ENCODE peak calls at places on chromosomes 2 and 18, in five cellular contexts. X is lower lobe of right lung, S is breast epithelium, W is left ventricle myocardium inferior, N is fibroblast of lung. J is an unnamed sample.

GRCh38 chr2:224937887-224938286 is 104.4 kb downstream of the DOCK10 start:
- DNase-seq in X (no peak), S (no peak), W (no peak), N (no peak), J (no peak)

GRCh38 chr2:33848486-33848885 is 249.4 kb upstream of the FAM98A start:
- DNase-seq in X (no peak), S (no peak), W (no peak), N (peak; percentile 79), J (no peak)

GRCh38 chr18:11607897-11608296 is 1.5 kb upstream of the SLC35G4 start:
- DNase-seq in X (no peak), S (no peak), W (no peak), N (no peak), J (no peak)

GRCh38 chr18:65754121-65754520 is 3.3 kb downstream of the CDH7 start:
- DNase-seq in X (no peak), S (no peak), W (no peak), N (peak; percentile 44), J (no peak)

GRCh38 chr2:27182346-27182745 is 29.5 kb upstream of the ATRAID start:
- DNase-seq in X (no peak), S (no peak), W (no peak), N (peak; percentile 43), J (no peak)

GRCh38 chr2:20582600-20583221 is 68.2 kb downstream of the HS1BP3 start:
- DNase-seq in X (no peak), S (no peak), W (peak; percentile 4), N (no peak), J (no peak)

GRCh38 chr2:96578731-96579130 is 42.2 kb downstream of the ARID5A start:
- DNase-seq in X (no peak), S (no peak), W (no peak), N (no peak), J (no peak)

GRCh38 chr18:63152096-63152495 is 167.5 kb downstream of the BCL2 start:
- DNase-seq in X (no peak), S (no peak), W (no peak), N (no peak), J (no peak)

GRCh38 chr2:63101954-63102353 is 51.3 kb downstream of the OTX1 start:
- DNase-seq in X (no peak), S (no peak), W (no peak), N (no peak), J (no peak)

GRCh38 chr18:45270289-45270771 is 344.9 kb upstream of the SLC14A2 start:
- DNase-seq in X (no peak), S (no peak), W (no peak), N (peak; percentile 23), J (no peak)

GRCh38 chr2:156673271-156673615 is 237.1 kb downstream of the GPD2 start:
- DNase-seq in X (no peak), S (no peak), W (no peak), N (no peak), J (no peak)

GRCh38 chr2:235131334-235132305 is 179.8 kb downstream of the SH3BP4 start:
- DNase-seq in X (no peak), S (no peak), W (no peak), N (no peak), J (no peak)

GRCh38 chr18:3664563-3665178 is 214.7 kb downstream of the TGIF1 start:
- DNase-seq in X (peak; percentile 55), S (no peak), W (no peak), N (peak; percentile 50), J (no peak)

GRCh38 chr2:19801367-19802087 is 100.3 kb downstream of the TTC32 start:
- DNase-seq in X (peak; percentile 53), S (peak; percentile 55), W (peak; percentile 87), N (peak; percentile 99), J (peak; percentile 90)

GRCh38 chr2:200028998-200029397 is 73.6 kb downstream of the MAIP1 start:
- DNase-seq in X (no peak), S (no peak), W (no peak), N (peak; percentile 68), J (no peak)

GRCh38 chr2:155442755-155443372 is 744.4 kb downstream of the KCNJ3 start:
- DNase-seq in X (no peak), S (no peak), W (no peak), N (peak; percentile 6), J (no peak)

GRCh38 chr2:38508311-38509039 is 94.3 kb downstream of the HNRNPLL start:
- DNase-seq in X (peak; percentile 89), S (peak; percentile 83), W (peak; percentile 87), N (peak; percentile 64), J (peak; percentile 77)

GRCh38 chr2:214550774-214551173 is 139.9 kb downstream of the VWC2L start:
- DNase-seq in X (no peak), S (no peak), W (no peak), N (no peak), J (no peak)

GRCh38 chr2:215811409-215812355 is 201.7 kb downstream of the MREG start:
- DNase-seq in X (no peak), S (no peak), W (no peak), N (no peak), J (no peak)

GRCh38 chr18:21740724-21741510 is at the start of gene MIB1:
- DNase-seq in X (peak; percentile 74), S (no peak), W (peak; percentile 67), N (no peak), J (peak; percentile 92)

GRCh38 chr2:69724540-69725159 is 17.3 kb upstream of the ANXA4 start:
- DNase-seq in X (peak; percentile 84), S (peak; percentile 83), W (peak; percentile 79), N (peak; percentile 53), J (peak; percentile 51)

GRCh38 chr2:3958969-3959368 is 255.6 kb downstream of the DCDC2C start:
- DNase-seq in X (no peak), S (no peak), W (no peak), N (no peak), J (no peak)

GRCh38 chr18:10413722-10414121 is 40.7 kb upstream of the APCDD1 start:
- DNase-seq in X (no peak), S (no peak), W (no peak), N (no peak), J (no peak)

GRCh38 chr18:70227438-70227837 is 22.0 kb upstream of the RTTN start:
- DNase-seq in X (no peak), S (no peak), W (no peak), N (no peak), J (no peak)

GRCh38 chr2:120818441-120818920 is 82.8 kb downstream of the GLI2 start:
- DNase-seq in X (peak; percentile 41), S (no peak), W (no peak), N (peak; percentile 95), J (no peak)

GRCh38 chr2:120819720-120820210 is 84.1 kb downstream of the GLI2 start:
- DNase-seq in X (peak; percentile 4), S (no peak), W (no peak), N (peak; percentile 14), J (no peak)

GRCh38 chr2:120820885-120821279 is 85.2 kb downstream of the GLI2 start:
- DNase-seq in X (no peak), S (no peak), W (no peak), N (peak; percentile 87), J (no peak)

GRCh38 chr2:120821446-120822160 is 85.9 kb downstream of the GLI2 start:
- DNase-seq in X (peak; percentile 23), S (no peak), W (no peak), N (no peak), J (no peak)

GRCh38 chr2:120820263-120820884 is 84.7 kb downstream of the GLI2 start:
- DNase-seq in X (no peak), S (no peak), W (no peak), N (peak; percentile 85), J (no peak)
- H3K4me3 ChIP-seq in X (no peak overlapping the region), S (peak overlapping the region; percentile 49), W (no peak overlapping the region), N (peak overlapping the region; percentile 34), J (no peak overlapping the region)

GRCh38 chr2:45269149-45269793 is 260.0 kb upstream of the SIX2 start:
- DNase-seq in X (no peak), S (no peak), W (no peak), N (peak; percentile 31), J (no peak)

GRCh38 chr2:45268631-45269030 is 259.4 kb upstream of the SIX2 start:
- DNase-seq in X (no peak), S (no peak), W (no peak), N (no peak), J (no peak)

GRCh38 chr2:45265336-45265735 is 256.1 kb upstream of the SIX2 start:
- DNase-seq in X (no peak), S (no peak), W (no peak), N (no peak), J (no peak)

GRCh38 chr2:45264227-45265225 is 255.3 kb upstream of the SIX2 start:
- DNase-seq in X (no peak), S (no peak), W (no peak), N (no peak), J (no peak)

DNA sequence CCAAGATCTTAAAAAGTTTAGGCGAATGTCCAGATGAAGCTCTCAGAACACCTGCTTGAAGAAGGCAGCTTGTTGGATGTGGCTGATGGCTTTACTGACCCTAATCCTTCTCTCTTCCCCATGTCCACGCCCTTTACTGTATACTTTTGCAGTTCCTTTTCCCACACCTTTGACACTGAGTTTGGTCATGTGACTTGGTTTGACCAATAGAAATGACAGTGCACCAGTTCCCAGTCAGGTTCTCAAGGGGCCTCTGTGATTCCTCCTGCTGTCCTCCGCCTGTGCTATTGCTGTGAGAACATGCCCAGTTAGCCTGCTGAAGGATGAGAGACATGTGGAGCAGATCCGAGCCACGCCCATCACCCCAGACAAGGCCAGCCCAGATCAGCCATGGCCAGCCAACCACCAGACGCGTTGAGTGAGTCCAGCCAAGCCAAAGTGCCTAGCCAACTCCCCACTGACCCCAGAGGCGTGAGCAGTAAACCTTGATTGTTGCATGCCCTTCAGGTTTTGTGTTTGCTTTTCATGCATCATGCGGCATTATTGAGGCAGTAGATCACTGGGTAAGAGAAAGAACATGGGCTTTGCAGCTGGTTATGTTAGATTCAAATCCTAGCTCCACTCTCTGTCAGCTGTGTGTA is 257.9 kb upstream of the SIX2 start:
- DNase-seq in X (no peak), S (no peak), W (no peak), N (no peak), J (no peak)
- TF ChIP-seq CTCF in X (no peak), S (no peak), W (no peak), N (no peak), J (no peak)

GRCh38 chr2:71690876-71691275 is 237.5 kb downstream of the DYSF start:
- DNase-seq in X (no peak), S (no peak), W (no peak), N (no peak), J (no peak)

GRCh38 chr2:71691747-71692455 is 238.5 kb downstream of the DYSF start:
- DNase-seq in X (no peak), S (no peak), W (no peak), N (no peak), J (no peak)

GRCh38 chr2:71694501-71695234 is 241.3 kb downstream of the DYSF start:
- DNase-seq in X (no peak), S (no peak), W (no peak), N (no peak), J (no peak)

GRCh38 chr2:71693286-71694270 is 240.2 kb downstream of the DYSF start:
- DNase-seq in X (peak; percentile 13), S (no peak), W (no peak), N (no peak), J (no peak)

GRCh38 chr2:71692621-71693277 is 239.4 kb downstream of the DYSF start:
- DNase-seq in X (no peak), S (no peak), W (no peak), N (no peak), J (no peak)
- H3K27ac ChIP-seq in X (no peak overlapping the region), S (no peak overlapping the region), W (no peak overlapping the region), N (no peak overlapping the region), J (no peak overlapping the region)

GRCh38 chr2:134738150-134738865 is 19.5 kb upstream of the TMEM163 start:
- DNase-seq in X (no peak), S (no peak), W (no peak), N (peak; percentile 73), J (no peak)
- H3K4me3 ChIP-seq in X (no peak overlapping the region), S (no peak overlapping the region), W (no peak overlapping the region), N (no peak overlapping the region), J (no peak overlapping the region)

GRCh38 chr18:50111398-50111797 is 83.5 kb downstream of the MYO5B start:
- DNase-seq in X (no peak), S (no peak), W (no peak), N (no peak), J (no peak)
- TF ChIP-seq CTCF in X (no peak), S (no peak), W (no peak), N (no peak), J (no peak)

J was measured in thoracic aorta.